ENCODE peak calls at places on chromosomes 6 and 20, in four cellular contexts. G, M, Q and U are unnamed samples.
A peak's percentile ranks its signal among the peaks of the same experiment; 100 is the strongest.

GRCh38 chr20:31548823-31549512 is 34.7 kb downstream of the HM13 start:
- DNase-seq in G (no peak), M (no peak), Q (no peak), U (no peak)

GRCh38 chr20:19936801-19937583 is 80.2 kb upstream of the NAA20 start:
- DNase-seq in G (peak; percentile 89), M (no peak), Q (no peak), U (peak; percentile 57)

GRCh38 chr20:3724356-3724755 is 8.1 kb upstream of the HSPA12B start:
- DNase-seq in G (no peak), M (no peak), Q (no peak), U (no peak)

GRCh38 chr6:155782320-155782730 is 326.7 kb upstream of the NOX3 start:
- DNase-seq in G (no peak), M (no peak), Q (peak; percentile 27), U (no peak)

GRCh38 chr20:35942243-35942642 is 12.1 kb downstream of the SCAND1 start:
- DNase-seq in G (no peak), M (no peak), Q (no peak), U (no peak)

GRCh38 chr20:53865905-53866786 is 204.2 kb downstream of the BCAS1 start:
- DNase-seq in G (no peak), M (no peak), Q (peak; percentile 72), U (no peak)

GRCh38 chr6:27726620-27727023 is 185.6 kb downstream of the OR2B2 start:
- DNase-seq in G (no peak), M (no peak), Q (no peak), U (no peak)

GRCh38 chr6:147080215-147080614 is 124.0 kb upstream of the STXBP5 start:
- DNase-seq in G (no peak), M (no peak), Q (no peak), U (no peak)

GRCh38 chr6:4973972-4974885 is 29.6 kb downstream of the RPP40 start:
- DNase-seq in G (no peak), M (peak; percentile 80), Q (no peak), U (no peak)

GRCh38 chr6:56661298-56661697 is 18.6 kb upstream of the DST start:
- DNase-seq in G (no peak), M (no peak), Q (no peak), U (no peak)

GRCh38 chr6:157110620-157111019 is 212.7 kb downstream of the TMEM242 start:
- DNase-seq in G (no peak), M (no peak), Q (no peak), U (no peak)

GRCh38 chr6:163387317-163387716 is 27.2 kb upstream of the QKI start:
- DNase-seq in G (no peak), M (no peak), Q (no peak), U (no peak)

GRCh38 chr6:36594816-36595167 is 630 bp downstream of the SRSF3 start:
- DNase-seq in G (no peak), M (peak; percentile 24), Q (no peak), U (no peak)

GRCh38 chr20:54111460-54111859 is 41.1 kb upstream of the BCAS1 start:
- DNase-seq in G (no peak), M (no peak), Q (no peak), U (no peak)

GRCh38 chr20:21360686-21361085 is 36.6 kb downstream of the NKX2-4 start:
- DNase-seq in G (no peak), M (no peak), Q (no peak), U (no peak)

GRCh38 chr6:144718431-144718830 is 433.3 kb downstream of the UTRN start:
- DNase-seq in G (no peak), M (no peak), Q (no peak), U (no peak)

GRCh38 chr6:108735310-108735990 is 112.8 kb upstream of the ARMC2 start:
- DNase-seq in G (no peak), M (no peak), Q (no peak), U (no peak)

GRCh38 chr6:56849876-56850275 is 105.0 kb upstream of the BEND6 start:
- DNase-seq in G (no peak), M (no peak), Q (no peak), U (no peak)

GRCh38 chr6:99967052-99967451 is 27.0 kb downstream of the MCHR2 start:
- DNase-seq in G (no peak), M (no peak), Q (no peak), U (no peak)

GRCh38 chr6:32081168-32081624 is 27.9 kb downstream of the TNXB start:
- DNase-seq in G (no peak), M (peak; percentile 90), Q (no peak), U (peak; percentile 81)

GRCh38 chr6:82080767-82081166 is 166.8 kb downstream of the IBTK start:
- DNase-seq in G (no peak), M (no peak), Q (no peak), U (no peak)

GRCh38 chr20:32482251-32483220 is 102.6 kb downstream of the NOL4L start:
- DNase-seq in G (peak; percentile 93), M (no peak), Q (no peak), U (peak; percentile 63)

GRCh38 chr6:13216236-13216933 is 112.0 kb downstream of the TBC1D7 start:
- DNase-seq in G (no peak), M (no peak), Q (no peak), U (no peak)

GRCh38 chr20:64133951-64134407 is 26.6 kb upstream of the NPBWR2 start:
- DNase-seq in G (peak; percentile 43), M (peak; percentile 38), Q (no peak), U (no peak)

GRCh38 chr6:34148864-34149810 is 3.2 kb upstream of the GRM4 start:
- DNase-seq in G (peak; percentile 42), M (peak; percentile 24), Q (no peak), U (peak; percentile 10)

GRCh38 chr6:148179786-148180185 is 162.9 kb upstream of the SASH1 start:
- DNase-seq in G (no peak), M (no peak), Q (no peak), U (no peak)

GRCh38 chr6:42394881-42395620 is 56.7 kb downstream of the TRERF1 start:
- DNase-seq in G (peak; percentile 83), M (peak; percentile 59), Q (no peak), U (no peak)
- H3K27ac ChIP-seq in G (peak overlapping the region; percentile 35), M (no peak overlapping the region), Q (no peak overlapping the region), U (no peak overlapping the region)

GRCh38 chr6:39347906-39348585 is 25.5 kb upstream of the KCNK16 start:
- DNase-seq in G (peak; percentile 88), M (peak; percentile 83), Q (peak; percentile 44), U (peak; percentile 70)
- TF ChIP-seq CTCF in G (peak; percentile 62), M (peak; percentile 86), Q (peak; percentile 75), U (peak; percentile 82)

DNA sequence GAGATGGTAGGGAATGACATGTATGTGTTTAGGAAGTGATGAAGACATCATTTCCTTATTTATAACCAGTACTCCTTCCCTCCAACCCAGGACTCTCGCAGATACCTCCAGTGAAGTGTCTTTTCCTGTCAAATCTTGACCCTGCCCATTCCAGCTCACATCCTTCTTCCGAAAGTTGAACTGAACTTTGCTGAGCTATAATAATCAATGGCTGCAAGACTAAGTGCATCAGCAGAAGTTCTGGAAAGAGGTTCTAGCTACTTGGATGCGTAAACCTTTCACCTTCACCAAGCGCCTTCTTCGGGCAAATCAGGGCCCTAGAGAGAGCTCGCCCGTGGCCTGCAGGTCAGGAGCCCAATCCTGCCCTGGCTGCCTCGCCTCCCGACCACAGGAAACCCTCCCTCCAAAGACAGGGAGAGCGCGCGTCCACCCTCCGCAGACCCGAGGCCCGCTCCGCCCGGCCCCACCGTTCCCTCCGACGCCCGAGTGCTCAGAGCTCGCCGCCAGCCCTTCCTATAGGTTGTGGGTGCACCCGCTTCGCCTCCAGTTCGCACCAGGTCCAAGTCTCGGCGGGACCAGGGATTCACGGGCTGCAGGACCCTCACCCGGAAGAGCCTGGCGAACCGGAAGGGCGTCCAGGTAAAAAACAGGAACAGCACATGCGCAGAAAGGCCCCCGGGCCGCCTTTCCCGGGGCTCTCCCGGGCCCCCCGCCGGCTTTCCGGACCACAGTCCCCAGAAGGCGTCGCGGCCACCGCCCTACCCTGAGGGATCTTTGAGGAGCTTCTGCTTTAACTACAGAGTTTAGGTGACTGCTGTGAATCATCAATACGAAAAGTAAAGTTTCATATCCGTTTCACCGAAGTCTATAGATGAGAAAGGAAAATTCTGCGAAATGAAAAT is at the start of gene ZNF334:
- DNase-seq in G (peak; percentile 77), M (peak; percentile 70), Q (peak; percentile 40), U (peak; percentile 47)
- H3K4me3 ChIP-seq in G (peak within 1 kb of the TSS; percentile 41), M (peak within 1 kb of the TSS; percentile 62), Q (peak within 1 kb of the TSS; percentile 77), U (peak within 1 kb of the TSS; percentile 84)

DNA sequence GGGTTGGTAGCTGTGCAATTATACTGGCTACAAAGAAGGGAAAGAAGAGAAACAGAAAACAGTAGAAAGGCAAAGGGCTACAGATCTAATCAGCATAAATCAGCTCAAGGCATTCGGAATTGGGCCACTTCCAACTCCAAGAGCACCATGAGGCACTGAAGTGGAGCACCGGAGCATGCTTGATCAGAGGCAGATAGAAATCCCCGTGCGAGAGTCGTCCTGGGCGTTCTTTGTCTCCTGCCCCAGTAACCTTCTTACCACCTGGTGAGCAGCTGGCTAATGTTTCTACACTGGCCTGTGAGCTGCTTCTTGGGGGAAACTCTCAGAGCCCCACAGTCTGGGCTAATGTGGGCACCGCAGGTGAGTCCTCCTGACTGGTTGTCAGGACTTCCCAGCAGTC is 16.7 kb downstream of the NEDD9 start:
- DNase-seq in G (no peak), M (no peak), Q (peak; percentile 46), U (no peak)
- H3K27ac ChIP-seq in G (no peak overlapping the region), M (peak overlapping the region; percentile 80), Q (peak overlapping the region; percentile 69), U (peak overlapping the region; percentile 37)

DNA sequence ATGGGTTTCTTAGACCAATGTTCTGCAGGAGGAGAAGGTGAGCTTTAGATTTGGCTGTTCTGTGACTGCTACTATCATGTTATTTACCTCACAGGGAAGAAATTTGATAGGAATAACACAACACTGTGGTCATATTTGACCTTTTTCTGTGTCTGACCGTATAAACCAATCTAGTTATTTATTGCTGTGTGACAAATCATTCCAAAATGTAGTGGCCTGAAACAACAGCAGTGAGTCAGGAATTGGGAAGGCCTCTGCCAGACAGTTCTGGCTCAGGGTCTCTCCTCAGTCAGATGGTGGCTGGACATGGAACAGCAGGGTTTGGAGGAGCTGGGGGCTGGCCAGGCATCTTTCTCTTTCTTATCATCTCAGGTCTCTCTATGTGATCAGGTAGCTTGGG is 33.0 kb downstream of the RIPOR2 start:
- DNase-seq in G (no peak), M (no peak), Q (no peak), U (no peak)
- TF ChIP-seq CTCF in G (no peak), M (no peak), Q (no peak), U (no peak)

GRCh38 chr6:150627154-150627553 is 27.5 kb downstream of the PLEKHG1 start:
- DNase-seq in G (no peak), M (no peak), Q (no peak), U (no peak)
- H3K4me3 ChIP-seq in G (no peak overlapping the region), M (no peak overlapping the region), Q (no peak overlapping the region), U (no peak overlapping the region)

GRCh38 chr6:75600694-75601265 is 900 bp upstream of the SENP6 start:
- DNase-seq in G (no peak), M (no peak), Q (no peak), U (no peak)
- H3K27ac ChIP-seq in G (peak overlapping the region; percentile 97), M (peak overlapping the region; percentile 97), Q (peak overlapping the region; percentile 99), U (peak overlapping the region; percentile 96)